ENCODE peak calls at places on chromosomes 5 and 9, in six cellular contexts. J is HFF-Myc, K is tibial artery, S is PC-9, I is psoas muscle, P is RWPE1. O is an unnamed sample.

GRCh38 chr5:37520811-37521210 is 141.7 kb downstream of the WDR70 start:
- DNase-seq in I (no peak), P (no peak), S (no peak), K (no peak), J (no peak), O (no peak)

GRCh38 chr9:118640836-118641557 is 728.2 kb downstream of the BRINP1 start:
- DNase-seq in K (no peak), S (no peak), P (peak), I (no peak), J (no peak), O (no peak)

GRCh38 chr5:80834710-80835109 is 125.5 kb upstream of the RASGRF2 start:
- DNase-seq in P (no peak), I (no peak), S (no peak), K (no peak), J (no peak), O (peak)

GRCh38 chr9:93301291-93301811 is 117.4 kb downstream of the WNK2 start:
- DNase-seq in I (no peak), J (no peak), S (no peak), K (peak), P (no peak), O (no peak)

GRCh38 chr9:81388831-81389230 is 300.5 kb downstream of the TLE1 start:
- DNase-seq in J (no peak), P (no peak), S (no peak), I (no peak), K (no peak), O (no peak)

GRCh38 chr9:14314424-14314928 is 535 bp upstream of the NFIB start:
- DNase-seq in K (peak), J (no peak), I (peak), P (peak), S (peak), O (no peak)

GRCh38 chr5:52502591-52502990 is 285.1 kb upstream of the ITGA1 start:
- DNase-seq in J (no peak), P (no peak), K (no peak), I (no peak), S (no peak), O (no peak)

GRCh38 chr5:17278931-17279330 is 61.5 kb downstream of the BASP1 start:
- DNase-seq in J (no peak), P (no peak), K (no peak), S (no peak), I (no peak), O (no peak)

GRCh38 chr5:172348084-172348483 is 64.5 kb upstream of the UBTD2 start:
- DNase-seq in P (no peak), J (no peak), K (no peak), I (no peak), S (no peak), O (no peak)

GRCh38 chr9:71504636-71505035 is 263.7 kb downstream of the CEMIP2 start:
- DNase-seq in J (no peak), I (no peak), S (no peak), K (no peak), P (peak), O (no peak)

GRCh38 chr9:121945281-121945680 is 147.8 kb downstream of the TTLL11 start:
- DNase-seq in S (no peak), I (no peak), J (no peak), K (no peak), P (no peak), O (no peak)

GRCh38 chr5:1343315-1343751 is 1.6 kb downstream of the CLPTM1L start:
- DNase-seq in K (no peak), J (no peak), P (no peak), I (peak), S (no peak), O (no peak)

GRCh38 chr5:150461231-150461630 is 11.7 kb upstream of the RPS14 start:
- DNase-seq in I (no peak), K (no peak), P (no peak), J (no peak), S (no peak), O (peak)

GRCh38 chr9:93452710-93453046 is 703 bp downstream of the FAM120AOS start:
- DNase-seq in J (no peak), S (peak), K (no peak), P (no peak), I (no peak), O (no peak)

GRCh38 chr9:3549243-3549642 is 23.4 kb upstream of the RFX3 start:
- DNase-seq in I (no peak), S (no peak), J (no peak), P (no peak), K (no peak), O (no peak)

GRCh38 chr5:95261369-95262175 is 23.3 kb downstream of the MCTP1 start:
- DNase-seq in P (peak), I (no peak), K (no peak), S (no peak), J (peak), O (peak)

GRCh38 chr5:124162782-124163532 is 583.5 kb downstream of the ZNF608 start:
- DNase-seq in K (no peak), J (no peak), I (no peak), P (peak), S (peak), O (peak)

GRCh38 chr5:122029818-122030217 is 48.2 kb downstream of the LOX start:
- DNase-seq in J (no peak), I (no peak), K (no peak), S (no peak), P (no peak), O (no peak)

DNA sequence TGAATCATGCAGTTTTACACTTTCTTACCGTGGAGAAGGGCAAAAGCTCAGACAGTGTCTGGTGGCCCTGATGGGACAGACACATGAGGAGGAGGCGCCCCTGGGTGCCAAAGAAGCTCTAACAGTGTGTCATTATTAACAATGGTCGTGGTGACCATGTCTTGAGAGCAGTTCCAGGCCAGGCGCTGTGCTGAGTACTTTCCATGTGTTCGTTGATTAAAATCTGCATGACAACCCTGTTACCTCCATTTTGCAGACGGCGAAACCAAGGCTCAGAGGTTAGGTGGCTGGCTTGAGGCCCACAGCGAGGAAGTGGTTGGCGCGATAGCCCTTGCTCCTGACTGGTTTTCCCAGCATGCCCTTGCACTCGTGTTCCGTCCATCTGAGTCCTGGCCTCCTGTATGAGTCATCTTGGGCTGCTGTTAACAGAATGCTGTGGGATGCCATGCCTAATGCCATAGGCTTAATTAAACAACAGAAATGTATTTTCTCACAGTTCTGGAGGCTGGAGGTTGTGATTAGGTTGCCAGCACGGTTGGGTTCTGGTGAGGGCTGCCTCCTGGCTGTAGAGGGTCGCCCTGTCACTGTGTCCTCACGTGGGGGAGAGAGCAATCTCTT is 92.0 kb downstream of the AMBP start:
- DNase-seq in P (no peak), S (no peak), I (no peak), K (no peak), J (no peak), O (no peak)
- TF ChIP-seq CTCF in P (no peak), S (no peak), I (no peak), K (no peak), J (no peak), O (no peak)

DNA sequence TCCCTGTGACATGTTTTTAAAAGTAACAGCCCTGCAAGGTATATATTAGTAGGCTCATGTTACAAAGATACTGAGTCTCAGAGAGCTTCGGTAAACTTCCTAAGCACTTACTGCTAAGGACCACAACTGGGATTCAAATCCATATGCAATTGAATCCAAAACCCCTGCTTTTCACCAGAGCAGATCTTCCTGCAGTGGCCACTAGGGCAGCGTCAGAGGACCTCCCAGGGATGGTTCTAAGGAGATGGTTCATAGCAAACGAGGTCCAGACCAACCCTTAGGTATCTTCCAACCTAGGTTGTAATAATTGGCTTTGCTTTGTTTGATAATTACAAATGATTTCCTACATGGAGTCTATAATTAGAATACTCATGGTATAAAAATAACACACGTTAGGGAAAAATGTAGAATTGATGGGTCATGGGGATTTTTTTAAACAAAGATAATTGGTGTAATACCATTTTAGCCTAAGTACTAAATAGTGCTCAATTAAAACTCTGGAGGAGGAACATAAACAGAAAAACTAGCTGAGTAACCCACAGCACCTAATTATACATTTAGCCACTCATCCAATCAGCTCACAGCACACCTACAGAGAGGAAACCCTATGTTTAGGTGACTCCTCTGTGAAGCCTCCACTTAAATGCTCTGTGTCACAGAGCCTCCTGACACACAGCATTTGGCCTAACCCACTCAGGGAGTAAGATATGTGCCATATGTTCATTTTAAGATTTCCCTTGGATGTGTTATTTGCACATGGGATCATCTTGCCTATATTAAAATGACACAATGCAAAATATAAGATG is 10.0 kb upstream of the CAST start:
- DNase-seq in J (no peak), P (no peak), I (no peak), S (no peak), K (no peak), O (no peak)
- TF ChIP-seq CTCF in J (peak), P (no peak), I (no peak), S (peak), K (no peak), O (peak)

DNA sequence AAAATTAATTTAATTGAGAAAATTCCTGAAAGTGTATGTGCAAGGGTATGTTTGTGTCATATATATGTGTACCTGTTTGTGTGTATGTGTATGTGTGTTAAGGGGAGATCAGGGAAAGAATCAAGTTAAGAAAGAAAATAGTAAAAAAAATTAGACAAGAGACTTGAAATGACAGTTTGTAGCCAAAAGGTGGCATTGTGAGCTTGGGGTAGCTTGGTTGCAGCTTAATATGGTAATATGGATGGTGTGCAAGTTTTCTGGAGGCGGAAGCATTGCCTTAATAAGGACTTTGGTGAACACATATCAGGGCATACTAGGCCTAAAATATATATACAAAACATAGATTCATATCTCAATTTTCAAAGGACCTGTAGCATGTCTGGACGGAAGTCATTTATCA is 129.9 kb downstream of the INSYN2B start:
- DNase-seq in P (no peak), S (no peak), K (no peak), I (no peak), J (no peak), O (no peak)
- TF ChIP-seq CTCF in P (no peak), S (peak), K (no peak), I (no peak), J (peak), O (peak)

GRCh38 chr5:99715921-99716320 is 787.1 kb upstream of the CHD1 start:
- DNase-seq in K (no peak), P (no peak), I (no peak), J (no peak), S (no peak), O (no peak)
- TF ChIP-seq CTCF in K (no peak), P (no peak), I (no peak), J (no peak), S (no peak), O (no peak)

GRCh38 chr9:124016152-124017063 is 4.8 kb downstream of the LHX2 start:
- DNase-seq in S (no peak), J (no peak), I (no peak), K (peak), P (no peak), O (no peak)
- TF ChIP-seq CTCF in S (no peak), J (no peak), I (no peak), K (no peak), P (no peak), O (no peak)

GRCh38 chr5:155027993-155028629 is 14.6 kb downstream of the KIF4B start:
- DNase-seq in K (no peak), S (no peak), P (peak), J (no peak), I (no peak), O (peak)
- TF ChIP-seq CTCF in K (no peak), S (peak), P (peak), J (peak), I (no peak), O (peak)

GRCh38 chr5:60929024-60929423 is 15.8 kb downstream of the ERCC8 start:
- DNase-seq in J (no peak), I (no peak), P (no peak), S (no peak), K (no peak), O (no peak)
- TF ChIP-seq CTCF in J (peak), I (no peak), P (peak), S (peak), K (no peak), O (no peak)

GRCh38 chr9:37412431-37413151 is 9.9 kb upstream of the GRHPR start:
- DNase-seq in I (peak), P (peak), J (no peak), K (no peak), S (peak), O (peak)

GRCh38 chr9:37408933-37409710 is 13.4 kb upstream of the GRHPR start:
- DNase-seq in P (no peak), J (no peak), K (no peak), S (peak), I (no peak), O (peak)

GRCh38 chr9:37410354-37410861 is 12.1 kb upstream of the GRHPR start:
- DNase-seq in I (no peak), P (no peak), J (no peak), K (no peak), S (no peak), O (peak)

GRCh38 chr9:37413311-37413710 is 9.2 kb upstream of the GRHPR start:
- DNase-seq in I (no peak), P (no peak), J (no peak), S (no peak), K (no peak), O (no peak)

DNA sequence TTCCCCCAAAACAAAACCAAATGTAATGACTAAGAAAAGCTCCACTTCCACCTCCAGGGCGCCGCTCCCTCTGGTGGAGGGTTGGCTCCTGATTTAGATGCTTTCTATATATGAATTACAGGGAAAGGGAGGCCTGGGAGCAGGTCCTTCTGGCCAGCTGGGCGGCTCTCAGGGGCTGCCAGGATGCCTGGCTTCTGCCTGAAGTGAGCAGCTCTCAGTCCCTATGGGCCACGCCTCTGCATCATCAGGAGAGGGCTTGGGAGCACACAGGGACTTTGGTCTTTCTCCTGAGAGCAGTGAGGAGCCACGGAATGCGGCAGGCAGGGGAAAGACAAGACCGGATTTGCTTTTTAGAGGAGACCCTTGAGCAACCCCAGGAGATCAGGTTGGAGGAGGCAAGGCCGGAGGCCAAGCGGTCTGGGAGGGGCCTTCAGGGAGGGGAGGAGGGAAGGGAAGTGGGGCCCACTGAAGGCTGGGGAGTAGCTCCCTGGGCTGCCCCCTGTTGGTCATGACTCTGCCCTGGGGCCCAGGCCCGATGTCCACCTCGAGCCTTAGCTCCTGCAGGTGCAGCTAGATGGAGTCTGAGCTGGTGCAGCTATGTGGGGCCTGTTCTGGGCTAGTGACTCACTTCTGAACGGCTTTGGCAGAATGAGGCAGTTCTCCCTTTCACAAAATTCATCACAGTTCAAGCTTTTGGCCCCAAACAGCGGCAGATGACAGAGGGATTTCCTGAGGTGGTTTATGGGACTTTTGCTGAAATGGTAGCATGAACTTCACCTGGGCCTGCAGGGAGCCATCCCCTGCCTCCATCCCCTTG is 11.3 kb upstream of the GRHPR start:
- DNase-seq in P (no peak), K (no peak), J (no peak), S (no peak), I (no peak), O (peak)
- TF ChIP-seq CTCF in P (no peak), K (no peak), J (peak), S (peak), I (no peak), O (peak)

O was measured in GM12865.